ENCODE peak calls at places on chromosomes 12 and 14, in nine cellular contexts. I is GM12892, G is Peyer's patch, W is IMR-90, O is A549, S is lower leg skin, B is adrenal gland, V is sigmoid colon, C is HCT116. Z is an unnamed sample.

GRCh38 chr12:92445253-92446081 is 257.3 kb upstream of the PLEKHG7 start:
- DNase-seq in I (no peak), G (peak), W (no peak), O (no peak), S (no peak), B (peak), V (no peak), C (no peak), Z (no peak)

GRCh38 chr14:68285421-68286179 is 466.0 kb downstream of the RAD51B start:
- DNase-seq in I (no peak), G (peak), W (no peak), O (no peak), S (no peak), B (no peak), V (no peak), C (no peak), Z (no peak)

GRCh38 chr14:39843881-39844280 is 411.6 kb upstream of the FBXO33 start:
- DNase-seq in I (no peak), G (no peak), W (no peak), O (no peak), S (no peak), B (no peak), V (no peak), C (no peak), Z (no peak)

GRCh38 chr12:20367731-20368652 is at the start of gene PDE3A:
- DNase-seq in I (no peak), G (peak), W (peak), O (peak), S (peak), B (peak), V (peak), C (peak), Z (peak)

GRCh38 chr14:51430079-51430478 is 190.0 kb downstream of the TMX1 start:
- DNase-seq in I (no peak), G (no peak), W (no peak), O (no peak), S (no peak), B (no peak), V (no peak), C (no peak), Z (no peak)

GRCh38 chr12:69332815-69333358 is 15.3 kb upstream of the LYZ start:
- DNase-seq in I (no peak), G (peak), W (no peak), O (no peak), S (no peak), B (no peak), V (no peak), C (no peak), Z (no peak)

GRCh38 chr12:95473440-95473946 is 459 bp upstream of the METAP2 start:
- DNase-seq in I (peak), G (peak), W (peak), O (peak), S (no peak), B (peak), V (no peak), C (peak), Z (peak)

GRCh38 chr14:22554706-22555572 is 34.1 kb downstream of the DAD1 start:
- DNase-seq in I (no peak), G (no peak), W (no peak), O (no peak), S (no peak), B (no peak), V (no peak), C (no peak), Z (no peak)

GRCh38 chr14:22314183-22314820 is 274.7 kb downstream of the DAD1 start:
- DNase-seq in I (peak), G (peak), W (peak), O (peak), S (no peak), B (peak), V (no peak), C (peak), Z (no peak)

GRCh38 chr14:77027538-77028383 is 747 bp downstream of the IRF2BPL start:
- DNase-seq in I (peak), G (peak), W (peak), O (peak), S (peak), B (peak), V (peak), C (no peak), Z (peak)

GRCh38 chr14:89921346-89921745 is 33.2 kb downstream of the EFCAB11 start:
- DNase-seq in I (no peak), G (no peak), W (peak), O (no peak), S (no peak), B (no peak), V (no peak), C (no peak), Z (no peak)

GRCh38 chr14:102923920-102924486 is 1.5 kb downstream of the AMN start:
- DNase-seq in I (no peak), G (no peak), W (no peak), O (no peak), S (no peak), B (no peak), V (no peak), C (no peak), Z (no peak)

GRCh38 chr12:33830070-33830469 is 192.2 kb upstream of the ALG10 start:
- DNase-seq in I (no peak), G (no peak), W (no peak), O (no peak), S (no peak), B (no peak), V (no peak), C (no peak), Z (no peak)

GRCh38 chr14:78022059-78022458 is 148.1 kb upstream of the NRXN3 start:
- DNase-seq in I (peak), G (peak), W (peak), O (peak), S (no peak), B (peak), V (no peak), C (peak), Z (no peak)

GRCh38 chr12:107431942-107432341 is 253.7 kb upstream of the PWP1 start:
- DNase-seq in I (no peak), G (no peak), W (no peak), O (no peak), S (no peak), B (no peak), V (no peak), C (no peak), Z (no peak)

DNA sequence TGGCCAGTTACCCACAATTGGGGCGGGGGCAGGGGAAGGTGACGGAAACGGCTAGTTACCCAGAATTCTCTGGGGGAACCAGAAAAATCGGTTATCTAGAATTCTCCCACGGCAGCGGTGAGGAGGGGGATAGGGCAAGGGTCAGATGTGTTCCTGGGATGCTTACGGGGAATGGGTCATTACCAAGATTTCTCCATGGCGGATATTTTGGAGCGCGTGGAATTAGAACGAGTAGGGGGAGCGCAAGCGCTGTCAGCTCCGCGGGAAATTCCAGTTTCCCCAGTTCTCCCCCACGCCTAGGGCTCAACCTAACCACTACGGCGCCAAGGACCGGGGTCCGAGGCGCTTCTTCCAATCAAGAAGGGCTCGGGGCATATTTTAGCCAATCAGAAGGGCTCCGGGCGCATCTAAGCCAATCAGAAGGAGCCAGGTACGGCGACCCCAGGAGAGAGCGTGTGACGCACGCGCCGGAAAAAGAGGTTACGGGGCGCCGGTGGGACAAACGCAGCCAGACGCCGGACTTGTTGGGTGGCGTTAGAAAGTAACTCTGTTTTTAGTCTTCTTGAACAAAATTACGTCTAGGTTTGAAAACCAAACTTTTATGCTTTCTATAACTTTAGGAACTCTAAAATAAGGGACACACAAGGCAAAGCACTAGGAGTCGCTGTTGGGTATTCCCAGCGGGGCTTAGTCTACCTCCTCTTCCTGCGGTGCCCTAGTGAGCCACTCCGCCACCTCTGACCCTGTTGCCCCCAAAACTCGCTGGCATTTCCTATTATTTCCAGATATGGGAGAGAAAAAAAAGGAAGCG is at the start of gene PAN2:
- DNase-seq in I (peak), G (peak), W (peak), O (peak), S (peak), B (peak), V (peak), C (peak), Z (peak)
- TF ChIP-seq POLR2A in I (peak), G (peak), W (peak), O (peak), S (peak), B (peak), V (peak), C (peak), Z (peak)

GRCh38 chr14:63730659-63731058 is 2.8 kb upstream of the SGPP1 start:
- DNase-seq in I (no peak), G (no peak), W (no peak), O (no peak), S (no peak), B (no peak), V (no peak), C (no peak), Z (no peak)

GRCh38 chr14:63726499-63726898 is 1.4 kb downstream of the SGPP1 start:
- DNase-seq in I (no peak), G (no peak), W (no peak), O (no peak), S (no peak), B (no peak), V (no peak), C (no peak), Z (no peak)

GRCh38 chr14:63727231-63727735 is 582 bp downstream of the SGPP1 start:
- DNase-seq in I (no peak), G (peak), W (peak), O (peak), S (peak), B (peak), V (peak), C (no peak), Z (peak)

GRCh38 chr14:63725786-63726185 is 2.1 kb downstream of the SGPP1 start:
- DNase-seq in I (no peak), G (no peak), W (peak), O (no peak), S (no peak), B (no peak), V (no peak), C (no peak), Z (no peak)

GRCh38 chr14:63727736-63728728 is at the start of gene SGPP1:
- DNase-seq in I (peak), G (peak), W (peak), O (peak), S (peak), B (peak), V (peak), C (peak), Z (peak)
- TF ChIP-seq POLR2A in I (peak), G (peak), W (peak), O (peak), S (no peak), B (peak), V (peak), C (peak), Z (peak)

GRCh38 chr12:89256060-89256459 is 96.2 kb downstream of the DUSP6 start:
- DNase-seq in I (no peak), G (no peak), W (no peak), O (no peak), S (no peak), B (no peak), V (no peak), C (no peak), Z (no peak)
- TF ChIP-seq POLR2A in I (no peak), G (no peak), W (no peak), O (no peak), S (no peak), B (no peak), V (no peak), C (no peak), Z (no peak)

GRCh38 chr12:53193953-53194716 is 12.9 kb downstream of the ITGB7 start:
- DNase-seq in I (no peak), G (peak), W (no peak), O (no peak), S (peak), B (no peak), V (no peak), C (no peak), Z (no peak)
- TF ChIP-seq POLR2A in I (no peak), G (no peak), W (no peak), O (no peak), S (no peak), B (no peak), V (no peak), C (no peak), Z (no peak)

DNA sequence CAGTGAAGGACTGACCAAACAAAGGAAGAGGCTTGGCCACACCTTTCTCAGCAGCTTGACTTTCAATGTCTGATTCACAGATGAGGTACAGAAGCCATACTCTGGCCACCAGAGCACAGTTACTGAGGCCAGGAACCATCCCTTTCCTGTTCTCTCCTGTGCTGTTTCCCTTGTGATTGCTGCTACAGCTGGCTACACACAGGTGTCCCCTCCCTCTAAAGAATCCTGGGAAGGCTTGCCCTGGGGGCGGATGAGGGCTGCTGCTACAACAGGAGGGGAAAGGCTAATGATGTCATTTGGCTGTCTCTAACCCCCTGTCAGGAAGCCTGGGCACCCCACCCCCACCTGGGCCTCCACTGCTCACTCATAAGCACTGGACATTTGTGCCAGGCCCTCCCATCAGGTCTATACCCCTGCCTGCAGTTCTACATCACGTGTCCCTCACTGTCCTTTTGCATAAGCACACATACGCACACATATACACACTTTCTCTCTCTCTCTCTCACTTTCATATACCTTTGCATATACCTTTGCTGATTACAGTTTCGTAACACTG is 41.3 kb downstream of the PRPF40B start:
- DNase-seq in I (no peak), G (no peak), W (no peak), O (no peak), S (no peak), B (no peak), V (no peak), C (no peak), Z (no peak)
- TF ChIP-seq POLR2A in I (no peak), G (no peak), W (no peak), O (no peak), S (no peak), B (no peak), V (no peak), C (no peak), Z (no peak)

DNA sequence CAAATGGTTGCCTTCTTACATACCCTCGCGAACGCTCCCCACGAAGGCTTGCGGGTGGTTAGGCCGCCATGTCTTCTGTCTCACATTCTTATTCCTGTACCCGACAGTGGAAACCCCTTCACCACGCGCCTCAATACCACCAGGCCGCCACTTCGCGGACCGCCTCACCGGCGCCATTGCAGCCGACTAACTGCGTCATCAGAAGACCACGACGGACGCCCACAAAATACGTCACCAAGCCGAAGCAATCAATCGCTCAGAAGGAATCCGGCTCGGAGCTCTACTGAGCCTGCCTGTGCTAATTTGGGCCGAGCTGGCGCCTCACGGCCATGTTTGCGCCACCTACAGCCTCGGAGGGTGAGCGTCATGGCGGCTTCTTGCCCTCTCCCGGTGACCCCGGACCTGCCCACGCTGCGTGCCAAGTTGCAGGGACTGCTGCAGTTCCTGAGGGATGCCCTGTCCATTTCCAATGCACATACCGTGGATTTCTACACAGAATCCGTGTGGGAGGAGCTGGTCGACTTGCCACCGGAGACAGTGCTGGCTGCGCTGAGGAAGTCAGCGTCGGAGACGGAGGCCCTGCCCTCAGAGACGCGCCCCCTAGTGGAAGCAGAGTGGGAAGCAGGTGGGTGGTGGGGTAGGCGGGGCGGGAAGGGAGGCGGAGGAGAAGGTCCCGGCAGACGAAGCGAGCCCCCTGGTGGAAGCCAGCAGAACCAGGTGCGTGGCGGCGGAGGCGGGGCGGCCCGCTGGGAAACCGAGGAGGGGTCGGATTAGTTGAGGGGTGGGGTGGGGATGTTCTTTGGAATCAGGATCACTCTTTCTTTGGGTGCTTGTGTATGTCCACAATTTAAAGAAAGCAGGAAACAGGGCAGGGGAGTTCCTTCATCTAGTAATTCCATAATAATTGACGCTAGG is at the start of the genes CCDC59 and METTL25:
- DNase-seq in I (peak), G (peak), W (peak), O (peak), S (peak), B (peak), V (peak), C (peak), Z (peak)
- TF ChIP-seq POLR2A in I (peak), G (peak), W (peak), O (peak), S (peak), B (peak), V (peak), C (peak), Z (peak)

GRCh38 chr14:82779301-82779700 is 1245.6 kb upstream of the SEL1L start:
- DNase-seq in I (no peak), G (no peak), W (no peak), O (no peak), S (no peak), B (no peak), V (no peak), C (no peak), Z (no peak)

GRCh38 chr14:82776958-82777357 is 1243.3 kb upstream of the SEL1L start:
- DNase-seq in I (no peak), G (no peak), W (no peak), O (no peak), S (no peak), B (no peak), V (no peak), C (no peak), Z (no peak)

GRCh38 chr14:82778008-82778407 is 1244.4 kb upstream of the SEL1L start:
- DNase-seq in I (no peak), G (no peak), W (no peak), O (no peak), S (no peak), B (no peak), V (no peak), C (no peak), Z (no peak)
- TF ChIP-seq POLR2A in I (no peak), G (no peak), W (no peak), O (no peak), S (no peak), B (no peak), V (no peak), C (no peak), Z (no peak)

GRCh38 chr14:95562892-95563685 is 28.2 kb downstream of the GLRX5 start:
- DNase-seq in I (no peak), G (peak), W (peak), O (no peak), S (no peak), B (peak), V (no peak), C (no peak), Z (no peak)

GRCh38 chr14:95559203-95559602 is 24.4 kb downstream of the GLRX5 start:
- DNase-seq in I (no peak), G (no peak), W (no peak), O (no peak), S (no peak), B (no peak), V (no peak), C (no peak), Z (no peak)

GRCh38 chr14:95561001-95561412 is 26.2 kb downstream of the GLRX5 start:
- DNase-seq in I (peak), G (peak), W (peak), O (peak), S (peak), B (peak), V (peak), C (peak), Z (peak)

DNA sequence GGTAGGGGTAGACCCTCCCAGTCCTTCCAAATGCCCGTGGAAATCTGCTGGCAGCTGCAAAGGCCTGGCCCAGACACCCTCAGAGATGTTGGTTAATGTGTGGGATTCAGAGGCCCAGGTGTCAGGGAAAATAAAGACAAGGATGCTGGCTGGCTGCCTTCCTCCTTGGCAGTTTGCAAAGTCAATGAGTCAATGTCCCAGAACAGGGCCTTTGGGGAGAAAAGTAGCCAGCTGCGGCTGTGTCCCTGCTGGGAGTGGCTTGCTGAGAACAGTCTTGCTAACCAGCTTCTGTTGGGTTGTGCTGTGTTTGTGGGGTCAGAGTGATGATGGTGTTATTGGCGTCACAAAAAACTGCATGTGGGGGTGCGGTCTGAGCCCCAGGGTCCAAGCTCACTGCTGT is 29.2 kb downstream of the GLRX5 start:
- DNase-seq in I (no peak), G (no peak), W (peak), O (no peak), S (no peak), B (peak), V (no peak), C (no peak), Z (peak)
- TF ChIP-seq POLR2A in I (no peak), G (no peak), W (no peak), O (no peak), S (no peak), B (no peak), V (no peak), C (no peak), Z (no peak)

DNA sequence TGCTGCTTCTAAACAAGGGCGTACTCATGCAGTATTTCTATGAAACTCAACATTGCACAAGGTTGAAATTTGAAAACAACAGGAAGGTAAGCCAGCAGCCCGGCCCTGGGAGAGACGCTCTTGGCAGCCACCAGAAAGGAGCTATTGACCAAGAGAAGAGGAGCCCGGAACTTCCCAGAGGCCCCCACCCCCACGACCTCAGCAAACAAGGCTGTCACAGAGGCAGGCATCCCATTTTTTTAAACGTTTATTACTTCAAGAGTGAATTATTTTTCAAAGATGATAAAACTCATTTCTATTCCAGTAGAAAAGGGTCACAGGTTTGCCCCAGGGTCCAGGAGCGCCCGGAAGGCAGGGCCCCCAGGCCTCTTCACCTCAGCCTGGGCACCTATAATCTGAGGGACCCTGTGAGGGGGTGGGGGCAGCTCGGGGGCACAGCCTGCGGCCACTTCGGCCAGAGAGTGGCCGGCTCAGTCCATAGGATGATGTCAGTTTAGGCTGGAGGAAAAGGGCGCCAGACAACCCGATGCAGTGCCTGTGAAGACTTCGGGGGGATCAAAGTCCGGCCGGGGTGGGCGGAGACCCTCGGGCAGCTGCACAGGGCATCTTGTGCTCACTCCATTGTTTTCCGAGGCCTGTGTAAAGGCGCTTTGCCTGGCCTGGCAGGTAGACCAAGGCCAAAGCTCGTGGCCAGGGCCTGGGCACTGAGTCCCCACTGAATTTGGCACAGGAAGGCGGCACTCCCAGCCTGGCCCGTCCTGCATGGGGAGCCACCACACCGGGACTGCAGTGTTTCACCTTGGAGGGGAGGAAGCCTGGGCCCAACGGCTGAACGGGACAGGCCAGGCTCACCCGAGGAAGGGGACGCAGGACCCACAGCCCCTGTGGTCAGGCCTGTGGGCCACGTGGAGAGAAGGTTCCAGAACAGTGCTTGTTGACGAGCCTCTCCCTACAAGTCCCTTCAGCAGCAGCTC is 86.0 kb downstream of the SCARB1 start:
- DNase-seq in I (no peak), G (no peak), W (no peak), O (no peak), S (peak), B (peak), V (no peak), C (no peak), Z (no peak)
- TF ChIP-seq POLR2A in I (no peak), G (no peak), W (no peak), O (no peak), S (no peak), B (no peak), V (no peak), C (no peak), Z (no peak)